ENCODE peak calls at places on chromosomes 11 and 22, in nine cellular contexts. J, D, W, Z, U, C, N, Q and K are unnamed samples.

GRCh38 chr11:76832365-76832764 is 28.4 kb upstream of the ACER3 start:
- DNase-seq in Q (no peak), C (no peak), U (no peak), N (no peak), W (no peak), Z (no peak), D (no peak), J (no peak), K (no peak)

GRCh38 chr22:48568736-48569330 is 1258.8 kb downstream of the BRD1 start:
- DNase-seq in D (no peak), U (no peak), W (no peak), Q (no peak), J (no peak), Z (no peak), N (no peak), C (no peak), K (no peak)

GRCh38 chr11:1827095-1827797 is 7.5 kb upstream of the SYT8 start:
- DNase-seq in N (no peak), C (peak; percentile 73), D (peak; percentile 31), Z (no peak), W (peak; percentile 89), U (no peak), Q (no peak), J (peak; percentile 20), K (no peak)

GRCh38 chr22:22558972-22559603 is at the start of gene PRAME:
- DNase-seq in U (peak; percentile 29), Q (peak; percentile 76), W (peak; percentile 12), Z (peak; percentile 75), N (peak; percentile 83), J (peak; percentile 72), D (peak; percentile 49), C (no peak), K (peak; percentile 57)

GRCh38 chr22:26711205-26711958 is 54.0 kb downstream of the MIAT start:
- DNase-seq in Z (no peak), D (peak; percentile 41), U (no peak), W (peak; percentile 24), Q (no peak), N (no peak), C (no peak), J (no peak), K (no peak)

GRCh38 chr11:11263238-11264030 is 89.6 kb downstream of the CSNK2A3 start:
- DNase-seq in N (no peak), W (no peak), Z (no peak), Q (no peak), C (peak; percentile 41), D (peak; percentile 12), J (no peak), U (no peak), K (no peak)

GRCh38 chr11:69218271-69218682 is 62.5 kb downstream of the SMIM38 start:
- DNase-seq in N (no peak), Q (no peak), Z (peak; percentile 2), J (no peak), D (no peak), U (no peak), W (no peak), C (no peak), K (no peak)

GRCh38 chr22:44399196-44399837 is 86.6 kb upstream of the SHISAL1 start:
- DNase-seq in Q (no peak), N (no peak), Z (peak; percentile 4), U (no peak), W (no peak), C (no peak), J (no peak), D (no peak), K (no peak)

GRCh38 chr11:91664521-91664920 is 560.1 kb upstream of the FAT3 start:
- DNase-seq in C (no peak), J (no peak), W (no peak), Q (no peak), Z (no peak), N (no peak), D (no peak), U (no peak), K (no peak)

GRCh38 chr22:27609411-27610029 is 192.0 kb downstream of the MN1 start:
- DNase-seq in W (no peak), Q (no peak), N (no peak), Z (no peak), D (no peak), U (no peak), J (no peak), C (no peak), K (no peak)

GRCh38 chr11:65078151-65078550 is 5.7 kb downstream of the CDCA5 start:
- DNase-seq in W (peak; percentile 28), Q (peak; percentile 54), D (peak; percentile 54), N (peak; percentile 60), C (peak; percentile 67), Z (peak; percentile 70), U (peak; percentile 57), J (peak; percentile 52), K (peak; percentile 71)

GRCh38 chr22:26709617-26710390 is 52.4 kb downstream of the MIAT start:
- DNase-seq in C (peak; percentile 15), Q (no peak), J (no peak), D (peak; percentile 82), U (no peak), W (peak; percentile 78), N (no peak), Z (no peak), K (peak; percentile 62)

GRCh38 chr11:78199653-78200015 is 10.9 kb downstream of the USP35 start:
- DNase-seq in Z (no peak), Q (no peak), W (no peak), D (no peak), J (no peak), U (no peak), C (no peak), N (no peak), K (no peak)

GRCh38 chr11:1336836-1337646 is 27.6 kb upstream of the TOLLIP start:
- DNase-seq in Z (no peak), U (peak; percentile 28), C (peak; percentile 22), Q (peak; percentile 18), W (no peak), D (no peak), J (no peak), N (peak; percentile 45), K (peak; percentile 34)

GRCh38 chr11:66494935-66495334 is 14.7 kb downstream of the DPP3 start:
- DNase-seq in J (no peak), Q (no peak), W (no peak), D (no peak), U (no peak), Z (no peak), N (no peak), C (no peak), K (no peak)

GRCh38 chr11:68632802-68633201 is 51.5 kb upstream of the GAL start:
- DNase-seq in W (peak; percentile 28), U (no peak), J (peak; percentile 72), Z (peak; percentile 34), D (peak; percentile 75), Q (no peak), N (peak; percentile 74), C (peak; percentile 81), K (peak; percentile 50)

GRCh38 chr11:61840371-61840770 is 12.3 kb downstream of the FADS2 start:
- DNase-seq in Q (no peak), C (no peak), W (no peak), N (no peak), U (no peak), D (no peak), Z (no peak), J (no peak), K (no peak)

GRCh38 chr11:117970400-117971024 is 15.7 kb upstream of the IL10RA start:
- DNase-seq in Z (no peak), U (no peak), W (no peak), Q (no peak), N (no peak), C (peak; percentile 62), J (no peak), D (peak; percentile 16), K (no peak)

GRCh38 chr11:132519226-132519860 is 1013.0 kb downstream of the OPCML start:
- DNase-seq in Q (no peak), D (no peak), C (no peak), J (no peak), W (peak; percentile 85), N (no peak), U (no peak), Z (no peak), K (no peak)

GRCh38 chr11:73221996-73222395 is 3.9 kb downstream of the P2RY2 start:
- DNase-seq in U (no peak), Z (no peak), J (no peak), C (no peak), D (no peak), Q (no peak), W (no peak), N (no peak), K (no peak)

GRCh38 chr11:68825603-68826002 is 16.1 kb downstream of the CPT1A start:
- DNase-seq in N (peak; percentile 39), Q (peak; percentile 52), C (peak; percentile 39), W (no peak), Z (peak; percentile 64), U (peak; percentile 26), J (peak; percentile 28), D (peak; percentile 32), K (no peak)

GRCh38 chr11:34308821-34309585 is 48.8 kb downstream of the ABTB2 start:
- DNase-seq in W (peak; percentile 93), D (peak; percentile 6), U (no peak), Q (no peak), C (no peak), Z (no peak), N (no peak), J (no peak), K (peak; percentile 75)

GRCh38 chr22:26937213-26937612 is 279.8 kb downstream of the MIAT start:
- DNase-seq in W (no peak), Q (no peak), J (no peak), D (no peak), C (no peak), Z (no peak), N (no peak), U (no peak), K (no peak)

GRCh38 chr11:119791047-119791446 is 62.0 kb upstream of the NECTIN1 start:
- DNase-seq in U (no peak), W (no peak), Q (no peak), N (no peak), C (no peak), Z (no peak), J (no peak), D (no peak), K (no peak)

GRCh38 chr11:89293966-89294679 is 116.4 kb downstream of the TYR start:
- DNase-seq in J (peak; percentile 31), U (no peak), N (no peak), Z (no peak), C (peak; percentile 4), Q (no peak), W (peak; percentile 11), D (no peak), K (no peak)

GRCh38 chr11:19769820-19770219 is 57.2 kb downstream of the NAV2 start:
- DNase-seq in Z (no peak), D (peak; percentile 59), U (no peak), Q (no peak), J (no peak), C (no peak), N (no peak), W (peak; percentile 81), K (no peak)

GRCh38 chr11:32962016-32962415 is 53.7 kb upstream of the DEPDC7 start:
- DNase-seq in J (no peak), N (no peak), Z (no peak), Q (no peak), W (peak; percentile 36), U (no peak), C (no peak), D (peak; percentile 47), K (no peak)

GRCh38 chr11:113553235-113553634 is 78.0 kb upstream of the DRD2 start:
- DNase-seq in D (peak; percentile 92), Q (no peak), C (peak; percentile 76), Z (no peak), W (peak; percentile 99), U (no peak), J (no peak), N (no peak), K (peak; percentile 97)

GRCh38 chr11:74783241-74783871 is 34.7 kb downstream of the RNF169 start:
- DNase-seq in Z (peak; percentile 34), U (no peak), C (peak; percentile 74), Q (peak; percentile 7), D (peak; percentile 89), J (no peak), N (no peak), W (peak; percentile 70), K (peak; percentile 87)